ENCODE peak calls at places on chromosomes 6 and 20, in four cellular contexts. One of them, this sample, is unnamed.

GRCh38 chr6:36980129-36980528 is 5.9 kb downstream of the MTCH1 start:
- DNase-seq in stimulated activated CD4-positive, alpha-beta T cell treated with anti-CD3 and anti-CD28 coated beads, Interleukin-12 subunit alpha, Interleukin-12 subunit beta, amount 100 ng/mL, for 48 hours: no peak
- DNase-seq in stimulated activated CD8-positive, alpha-beta memory T cell treated with anti-CD3 and anti-CD28 coated beads, Interleukin-7, amount 100 ng/mL, for 1 hour: no peak
- DNase-seq in NCI-H460: no peak
- DNase-seq in this sample: no peak

GRCh38 chr6:149891259-149891658 is 6.7 kb downstream of the RAET1E start:
- DNase-seq in stimulated activated CD8-positive, alpha-beta memory T cell treated with anti-CD3 and anti-CD28 coated beads, Interleukin-7, amount 100 ng/mL, for 1 hour: no peak
- DNase-seq in stimulated activated CD4-positive, alpha-beta T cell treated with anti-CD3 and anti-CD28 coated beads, Interleukin-12 subunit alpha, Interleukin-12 subunit beta, amount 100 ng/mL, for 48 hours: no peak
- DNase-seq in NCI-H460: no peak
- DNase-seq in this sample: no peak

GRCh38 chr6:130129781-130130246 is 92.9 kb downstream of the SAMD3 start:
- DNase-seq in stimulated activated CD4-positive, alpha-beta T cell treated with anti-CD3 and anti-CD28 coated beads, Interleukin-12 subunit alpha, Interleukin-12 subunit beta, amount 100 ng/mL, for 48 hours: no peak
- DNase-seq in NCI-H460: no peak
- DNase-seq in stimulated activated CD8-positive, alpha-beta memory T cell treated with anti-CD3 and anti-CD28 coated beads, Interleukin-7, amount 100 ng/mL, for 1 hour: no peak
- DNase-seq in this sample: peak

GRCh38 chr6:33869826-33870423 is 66.1 kb upstream of the MLN start:
- DNase-seq in NCI-H460: no peak
- DNase-seq in stimulated activated CD8-positive, alpha-beta memory T cell treated with anti-CD3 and anti-CD28 coated beads, Interleukin-7, amount 100 ng/mL, for 1 hour: no peak
- DNase-seq in stimulated activated CD4-positive, alpha-beta T cell treated with anti-CD3 and anti-CD28 coated beads, Interleukin-12 subunit alpha, Interleukin-12 subunit beta, amount 100 ng/mL, for 48 hours: no peak
- DNase-seq in this sample: no peak

GRCh38 chr20:63481503-63481902 is 9.0 kb upstream of the KCNQ2 start:
- DNase-seq in NCI-H460: no peak
- DNase-seq in stimulated activated CD8-positive, alpha-beta memory T cell treated with anti-CD3 and anti-CD28 coated beads, Interleukin-7, amount 100 ng/mL, for 1 hour: no peak
- DNase-seq in stimulated activated CD4-positive, alpha-beta T cell treated with anti-CD3 and anti-CD28 coated beads, Interleukin-12 subunit alpha, Interleukin-12 subunit beta, amount 100 ng/mL, for 48 hours: no peak
- DNase-seq in this sample: no peak

GRCh38 chr20:50595988-50596693 is 86.0 kb downstream of the PTPN1 start:
- DNase-seq in stimulated activated CD4-positive, alpha-beta T cell treated with anti-CD3 and anti-CD28 coated beads, Interleukin-12 subunit alpha, Interleukin-12 subunit beta, amount 100 ng/mL, for 48 hours: no peak
- DNase-seq in NCI-H460: no peak
- DNase-seq in stimulated activated CD8-positive, alpha-beta memory T cell treated with anti-CD3 and anti-CD28 coated beads, Interleukin-7, amount 100 ng/mL, for 1 hour: no peak
- DNase-seq in this sample: no peak

GRCh38 chr6:144675231-144675861 is 390.2 kb downstream of the UTRN start:
- DNase-seq in stimulated activated CD8-positive, alpha-beta memory T cell treated with anti-CD3 and anti-CD28 coated beads, Interleukin-7, amount 100 ng/mL, for 1 hour: no peak
- DNase-seq in NCI-H460: no peak
- DNase-seq in stimulated activated CD4-positive, alpha-beta T cell treated with anti-CD3 and anti-CD28 coated beads, Interleukin-12 subunit alpha, Interleukin-12 subunit beta, amount 100 ng/mL, for 48 hours: peak
- DNase-seq in this sample: no peak

GRCh38 chr6:75624335-75624734 is 22.7 kb downstream of the SENP6 start:
- DNase-seq in stimulated activated CD8-positive, alpha-beta memory T cell treated with anti-CD3 and anti-CD28 coated beads, Interleukin-7, amount 100 ng/mL, for 1 hour: no peak
- DNase-seq in stimulated activated CD4-positive, alpha-beta T cell treated with anti-CD3 and anti-CD28 coated beads, Interleukin-12 subunit alpha, Interleukin-12 subunit beta, amount 100 ng/mL, for 48 hours: no peak
- DNase-seq in NCI-H460: no peak
- DNase-seq in this sample: no peak

GRCh38 chr6:160028487-160029275 is 59.8 kb downstream of the IGF2R start:
- DNase-seq in NCI-H460: no peak
- DNase-seq in stimulated activated CD8-positive, alpha-beta memory T cell treated with anti-CD3 and anti-CD28 coated beads, Interleukin-7, amount 100 ng/mL, for 1 hour: no peak
- DNase-seq in stimulated activated CD4-positive, alpha-beta T cell treated with anti-CD3 and anti-CD28 coated beads, Interleukin-12 subunit alpha, Interleukin-12 subunit beta, amount 100 ng/mL, for 48 hours: no peak
- DNase-seq in this sample: no peak

GRCh38 chr6:158910484-158911075 is 89.4 kb downstream of the RSPH3 start:
- DNase-seq in stimulated activated CD8-positive, alpha-beta memory T cell treated with anti-CD3 and anti-CD28 coated beads, Interleukin-7, amount 100 ng/mL, for 1 hour: no peak
- DNase-seq in NCI-H460: no peak
- DNase-seq in stimulated activated CD4-positive, alpha-beta T cell treated with anti-CD3 and anti-CD28 coated beads, Interleukin-12 subunit alpha, Interleukin-12 subunit beta, amount 100 ng/mL, for 48 hours: no peak
- DNase-seq in this sample: no peak

GRCh38 chr20:42530855-42531674 is 658.6 kb downstream of the PTPRT start:
- DNase-seq in stimulated activated CD4-positive, alpha-beta T cell treated with anti-CD3 and anti-CD28 coated beads, Interleukin-12 subunit alpha, Interleukin-12 subunit beta, amount 100 ng/mL, for 48 hours: no peak
- DNase-seq in stimulated activated CD8-positive, alpha-beta memory T cell treated with anti-CD3 and anti-CD28 coated beads, Interleukin-7, amount 100 ng/mL, for 1 hour: no peak
- DNase-seq in NCI-H460: peak
- DNase-seq in this sample: no peak

GRCh38 chr20:3115190-3116107 is 30.9 kb upstream of the AVP start:
- DNase-seq in stimulated activated CD4-positive, alpha-beta T cell treated with anti-CD3 and anti-CD28 coated beads, Interleukin-12 subunit alpha, Interleukin-12 subunit beta, amount 100 ng/mL, for 48 hours: no peak
- DNase-seq in stimulated activated CD8-positive, alpha-beta memory T cell treated with anti-CD3 and anti-CD28 coated beads, Interleukin-7, amount 100 ng/mL, for 1 hour: no peak
- DNase-seq in NCI-H460: peak
- DNase-seq in this sample: peak

GRCh38 chr6:64811145-64811544 is 895.9 kb downstream of the EYS start:
- DNase-seq in stimulated activated CD8-positive, alpha-beta memory T cell treated with anti-CD3 and anti-CD28 coated beads, Interleukin-7, amount 100 ng/mL, for 1 hour: no peak
- DNase-seq in NCI-H460: no peak
- DNase-seq in stimulated activated CD4-positive, alpha-beta T cell treated with anti-CD3 and anti-CD28 coated beads, Interleukin-12 subunit alpha, Interleukin-12 subunit beta, amount 100 ng/mL, for 48 hours: no peak
- DNase-seq in this sample: no peak

GRCh38 chr6:156262014-156262413 is 515.2 kb upstream of the ARID1B start:
- DNase-seq in stimulated activated CD8-positive, alpha-beta memory T cell treated with anti-CD3 and anti-CD28 coated beads, Interleukin-7, amount 100 ng/mL, for 1 hour: no peak
- DNase-seq in stimulated activated CD4-positive, alpha-beta T cell treated with anti-CD3 and anti-CD28 coated beads, Interleukin-12 subunit alpha, Interleukin-12 subunit beta, amount 100 ng/mL, for 48 hours: no peak
- DNase-seq in NCI-H460: no peak
- DNase-seq in this sample: no peak

GRCh38 chr6:11811644-11812264 is 33.2 kb upstream of the ADTRP start:
- DNase-seq in stimulated activated CD8-positive, alpha-beta memory T cell treated with anti-CD3 and anti-CD28 coated beads, Interleukin-7, amount 100 ng/mL, for 1 hour: no peak
- DNase-seq in NCI-H460: no peak
- DNase-seq in stimulated activated CD4-positive, alpha-beta T cell treated with anti-CD3 and anti-CD28 coated beads, Interleukin-12 subunit alpha, Interleukin-12 subunit beta, amount 100 ng/mL, for 48 hours: no peak
- DNase-seq in this sample: no peak

GRCh38 chr6:100084301-100085161 is 90.5 kb upstream of the MCHR2 start:
- DNase-seq in NCI-H460: no peak
- DNase-seq in stimulated activated CD4-positive, alpha-beta T cell treated with anti-CD3 and anti-CD28 coated beads, Interleukin-12 subunit alpha, Interleukin-12 subunit beta, amount 100 ng/mL, for 48 hours: no peak
- DNase-seq in stimulated activated CD8-positive, alpha-beta memory T cell treated with anti-CD3 and anti-CD28 coated beads, Interleukin-7, amount 100 ng/mL, for 1 hour: no peak
- DNase-seq in this sample: no peak

This sample was measured in AG04450.